ENCODE peak calls at places on chromosomes 2 and 18, in seven cellular contexts. Z is chondrocyte, X is ureter, O is KBM-7, W is tibial artery, J is pulmonary artery endothelial cell, T is A172. H is an unnamed sample.

GRCh38 chr2:84029903-84030559 is 429.0 kb downstream of the SUCLG1 start:
- DNase-seq in Z (no peak), O (no peak), W (no peak), X (no peak), J (no peak), T (no peak), H (no peak)

GRCh38 chr2:217166241-217166640 is 306.4 kb upstream of the TNP1 start:
- DNase-seq in Z (no peak), W (no peak), X (no peak), J (peak), O (peak), T (peak), H (no peak)

GRCh38 chr2:88024509-88024908 is 8.2 kb upstream of the RNU2-63P start:
- DNase-seq in O (no peak), T (no peak), W (no peak), X (no peak), Z (no peak), J (no peak), H (no peak)

GRCh38 chr18:23805898-23806297 is 116.6 kb downstream of the LAMA3 start:
- DNase-seq in O (no peak), T (peak), W (no peak), X (no peak), J (no peak), Z (no peak), H (no peak)

GRCh38 chr2:156947261-156947660 is 310.2 kb upstream of the GALNT5 start:
- DNase-seq in J (no peak), W (no peak), O (no peak), X (no peak), T (no peak), Z (no peak), H (no peak)

GRCh38 chr2:233307565-233307964 is at the start of gene SAG:
- DNase-seq in T (no peak), W (no peak), X (no peak), O (no peak), J (no peak), Z (peak), H (no peak)

GRCh38 chr18:79965119-79965902 is 868 bp downstream of the HSBP1L1 start:
- DNase-seq in X (no peak), Z (peak), T (no peak), W (no peak), J (peak), O (peak), H (no peak)

GRCh38 chr2:120939595-120940318 is 204.1 kb downstream of the GLI2 start:
- DNase-seq in T (peak), Z (no peak), W (no peak), J (no peak), O (no peak), X (no peak), H (no peak)

GRCh38 chr18:3177902-3178687 is 41.7 kb downstream of the MYOM1 start:
- DNase-seq in T (no peak), Z (no peak), X (peak), J (no peak), O (peak), W (peak), H (peak)

GRCh38 chr2:112679484-112679883 is 33.7 kb downstream of the SLC20A1 start:
- DNase-seq in W (no peak), T (peak), Z (no peak), J (no peak), O (no peak), X (no peak), H (peak)

GRCh38 chr2:23293063-23293462 is 91.9 kb upstream of the KLHL29 start:
- DNase-seq in O (no peak), J (no peak), W (peak), Z (no peak), X (peak), T (peak), H (no peak)